ENCODE peak calls at places on chromosomes 12 and 14, in four cellular contexts. R is esophagus squamous epithelium, W is IMR-90, U is lung. J is an unnamed sample. For H3K36me3, the result is how much of the 10 kb centered on the place peaks cover.

GRCh38 chr12:97048421-97049035 is 141.5 kb downstream of the NEDD1 start:
- DNase-seq in R (no peak), W (no peak), U (no peak), J (no peak)

GRCh38 chr14:32507029-32507984 is 178.2 kb downstream of the AKAP6 start:
- DNase-seq in R (no peak), W (peak), U (no peak), J (peak)

GRCh38 chr12:105738036-105738435 is 400.7 kb downstream of the NUAK1 start:
- DNase-seq in R (no peak), W (peak), U (no peak), J (peak)

GRCh38 chr12:50598321-50598862 is 93.6 kb downstream of the DIP2B start:
- DNase-seq in R (no peak), W (peak), U (no peak), J (peak)

GRCh38 chr12:111453071-111453989 is 47.6 kb downstream of the SH2B3 start:
- DNase-seq in R (no peak), W (no peak), U (peak), J (no peak)

GRCh38 chr14:74035556-74035955 is 16.4 kb downstream of the BBOF1 start:
- DNase-seq in R (no peak), W (peak), U (no peak), J (peak)

GRCh38 chr12:18358930-18359329 is 97.6 kb downstream of the PIK3C2G start:
- DNase-seq in R (no peak), W (no peak), U (no peak), J (no peak)

GRCh38 chr12:40068416-40068815 is 37.5 kb downstream of the SLC2A13 start:
- DNase-seq in R (no peak), W (no peak), U (no peak), J (no peak)

GRCh38 chr12:19872745-19873144 is 433.5 kb downstream of the AEBP2 start:
- DNase-seq in R (no peak), W (no peak), U (no peak), J (no peak)

GRCh38 chr14:102683399-102684275 is 91.2 kb downstream of the RCOR1 start:
- DNase-seq in R (no peak), W (no peak), U (no peak), J (no peak)

GRCh38 chr14:95575820-95576473 is 41.1 kb downstream of the GLRX5 start:
- DNase-seq in R (no peak), W (no peak), U (no peak), J (no peak)

GRCh38 chr12:49902399-49903350 is 1.0 kb downstream of the FAIM2 start:
- DNase-seq in R (no peak), W (no peak), U (no peak), J (no peak)

GRCh38 chr12:18483723-18484325 is 222.5 kb downstream of the PIK3C2G start:
- DNase-seq in R (no peak), W (no peak), U (no peak), J (no peak)

GRCh38 chr14:104937161-104937560 is 12.5 kb downstream of the PLD4 start:
- DNase-seq in R (no peak), W (no peak), U (no peak), J (no peak)

GRCh38 chr14:96264200-96264553 is 8.2 kb downstream of the BDKRB1 start:
- DNase-seq in R (no peak), W (no peak), U (no peak), J (no peak)

GRCh38 chr12:116661341-116661740 is 76.5 kb downstream of the SPRING1 start:
- DNase-seq in R (no peak), W (no peak), U (no peak), J (no peak)

GRCh38 chr12:25864287-25864686 is 94.2 kb upstream of the RASSF8 start:
- DNase-seq in R (no peak), W (no peak), U (no peak), J (no peak)

GRCh38 chr14:31263485-31264133 is 56.0 kb upstream of the HECTD1 start:
- DNase-seq in R (no peak), W (peak), U (peak), J (peak)

GRCh38 chr12:130335517-130336392 is 1.9 kb upstream of the PIWIL1 start:
- DNase-seq in R (no peak), W (peak), U (no peak), J (peak)

GRCh38 chr14:71592361-71592760 is 339.9 kb upstream of the RGS6 start:
- DNase-seq in R (no peak), W (no peak), U (no peak), J (no peak)

GRCh38 chr12:122909442-122910288 is 13.7 kb upstream of the VPS37B start:
- DNase-seq in R (no peak), W (no peak), U (no peak), J (no peak)

GRCh38 chr14:34693228-34693939 is 21.0 kb downstream of the CFL2 start:
- DNase-seq in R (no peak), W (no peak), U (peak), J (no peak)

GRCh38 chr14:68814376-68815287 is 21.8 kb upstream of the ZFP36L1 start:
- DNase-seq in R (no peak), W (peak), U (no peak), J (no peak)

GRCh38 chr14:100827751-100828447 is 2.0 kb downstream of the MEG3 start:
- DNase-seq in R (no peak), W (peak), U (no peak), J (peak)

GRCh38 chr14:51653096-51653814 is 1.5 kb downstream of the FRMD6 start:
- DNase-seq in R (no peak), W (peak), U (no peak), J (no peak)

DNA sequence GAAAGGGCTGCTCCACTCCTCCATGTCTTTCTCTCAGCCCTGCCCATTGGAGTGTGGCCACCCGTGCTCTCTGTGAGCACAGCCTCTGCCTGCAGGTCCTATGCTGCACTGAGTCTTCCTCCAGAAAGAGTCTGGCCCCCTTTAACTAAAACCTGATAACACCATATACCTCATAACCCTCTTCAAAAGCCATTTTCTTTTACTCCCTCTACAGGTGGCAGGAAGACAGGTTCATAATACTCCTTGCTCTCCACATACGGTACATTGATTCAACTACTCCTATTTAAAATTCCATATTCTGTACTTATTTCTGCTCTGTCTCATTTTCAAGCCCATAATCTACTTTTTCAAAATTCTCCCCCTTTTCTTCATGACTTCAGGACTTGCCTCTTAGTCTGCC is 144.0 kb downstream of the HELB start:
- DNase-seq in R (no peak), W (no peak), U (no peak), J (no peak)
- TF ChIP-seq CTCF in R (no peak), W (no peak), U (no peak), J (no peak)

DNA sequence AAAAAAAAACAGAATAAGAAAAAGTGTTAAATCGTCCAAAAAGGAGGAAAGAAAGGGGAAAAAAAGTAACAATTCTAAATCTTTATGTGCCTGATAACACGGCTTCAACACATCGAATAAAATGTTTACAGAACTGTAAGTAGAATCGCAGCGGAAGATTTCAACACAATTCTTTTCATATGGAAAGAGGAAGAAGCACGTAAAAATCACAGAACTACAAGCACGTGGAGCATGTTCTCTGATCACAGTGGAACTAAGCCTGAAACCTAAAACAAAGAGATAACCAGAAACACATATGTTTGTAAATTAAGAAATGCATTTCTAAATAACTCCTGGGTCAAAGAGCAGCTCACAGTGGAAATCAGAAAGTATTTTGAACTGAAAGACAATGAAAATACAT is 8.7 kb downstream of the CLEC7A start:
- DNase-seq in R (no peak), W (no peak), U (no peak), J (no peak)
- H3K4me3 ChIP-seq in R (no peak), W (no peak), U (no peak), J (no peak)

DNA sequence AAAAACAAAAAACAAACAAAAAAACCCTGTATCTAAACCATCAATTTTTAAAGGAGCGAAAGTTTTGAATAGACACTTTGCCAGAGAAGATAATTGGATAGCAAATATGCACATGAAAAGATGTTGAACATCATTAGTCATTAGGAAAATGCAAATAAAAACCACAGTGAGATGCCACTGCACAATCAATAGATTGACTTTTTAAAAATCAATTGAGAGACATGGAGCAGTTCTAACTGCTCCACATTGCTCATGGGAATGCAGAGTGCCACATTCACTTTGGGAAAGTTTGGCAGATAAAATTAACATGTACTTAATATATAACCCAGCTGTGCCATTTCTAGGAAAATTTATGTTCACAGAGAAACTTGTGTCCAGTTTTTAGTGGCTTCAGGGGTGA is 12.7 kb downstream of the EIF2S1 start:
- DNase-seq in R (no peak), W (no peak), U (no peak), J (no peak)
- H3K36me3 ChIP-seq in R (half or more), W (under half), U (under half), J (under half)

GRCh38 chr12:109739747-109740693 is 26.4 kb downstream of the FAM222A start:
- DNase-seq in R (no peak), W (no peak), U (no peak), J (no peak)
- TF ChIP-seq CTCF in R (no peak), W (peak), U (no peak), J (peak)

DNA sequence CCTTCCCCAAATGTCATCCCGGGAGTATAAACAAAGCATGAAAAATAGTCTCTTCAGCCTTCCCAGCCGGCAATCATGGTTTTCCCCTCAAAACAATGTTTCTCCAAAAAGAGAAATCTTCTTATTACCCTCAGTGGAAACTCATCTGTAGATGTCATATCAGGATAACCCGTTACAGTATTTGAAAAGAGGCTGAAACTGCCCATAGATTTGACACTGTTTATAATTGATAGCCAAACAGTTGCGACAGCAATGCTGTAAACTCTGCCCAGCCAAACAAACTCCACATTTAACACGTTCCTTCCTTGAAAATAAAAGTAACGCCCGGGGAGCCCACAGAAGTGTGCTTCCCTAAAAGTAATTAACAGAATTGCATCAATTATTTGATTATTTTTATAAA is 201.3 kb upstream of the FOXN3 start:
- DNase-seq in R (no peak), W (no peak), U (no peak), J (no peak)
- H3K4me3 ChIP-seq in R (peak), W (peak), U (peak), J (peak)

DNA sequence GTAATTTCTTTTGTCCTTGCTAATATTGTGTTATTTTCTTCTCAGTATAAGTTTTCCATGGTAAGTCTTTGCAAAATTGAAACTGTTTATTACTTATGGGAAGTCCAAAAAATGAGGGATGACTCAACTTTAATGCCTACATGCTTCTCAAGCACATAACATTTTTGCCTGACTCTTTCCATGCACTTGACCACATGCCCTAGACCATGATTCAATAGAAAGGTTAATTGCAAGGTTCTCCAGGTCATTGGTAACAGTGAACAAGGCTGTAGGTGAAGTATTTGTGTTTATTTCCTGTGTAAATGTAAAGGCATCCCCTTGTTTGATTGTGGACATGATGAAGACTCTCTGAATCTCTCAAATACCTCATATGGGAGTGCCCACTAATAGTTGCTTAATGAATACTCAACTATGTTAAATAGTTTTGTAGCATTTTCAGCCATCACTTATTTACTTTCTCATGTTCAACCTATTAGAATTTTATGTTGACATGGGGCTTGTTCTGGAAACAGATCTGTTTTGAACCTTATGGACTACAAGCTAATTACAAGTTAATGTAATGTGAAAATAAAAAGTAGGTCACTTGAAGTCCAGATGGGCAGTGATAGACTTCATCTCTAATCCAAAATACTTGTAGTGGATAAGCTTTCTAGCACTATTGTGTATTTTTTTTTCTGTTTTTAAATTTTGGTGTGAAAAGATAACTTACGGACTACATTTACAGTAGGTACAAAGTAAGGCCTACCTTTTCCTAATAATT is 131.8 kb downstream of the TMTC2 start:
- DNase-seq in R (no peak), W (peak), U (no peak), J (no peak)
- H3K36me3 ChIP-seq in R (under half), W (under half), U (under half), J (under half)

J was measured in brain microvascular endothelial cell.